ENCODE peak calls at places on chromosomes 4 and X, in seven cellular contexts. K is neuronal stem cell, U is PC-9, F is endothelial cell of umbilical vein, R is GM23248, I is pancreas, N is PC-3. Q is an unnamed sample.
A peak's percentile ranks its signal among the peaks of the same experiment; 100 is the strongest.

GRCh38 chr4:40672528-40673522 is 43.2 kb upstream of the RBM47 start:
- DNase-seq in F (peak; percentile 78), R (peak; percentile 93), I (no peak), N (peak; percentile 83), U (peak; percentile 99), K (peak; percentile 79), Q (peak; percentile 51)

GRCh38 chr4:3875466-3875865 is 109.3 kb downstream of the ADRA2C start:
- DNase-seq in K (no peak), U (no peak), N (no peak), I (no peak), R (no peak), F (no peak), Q (no peak)

GRCh38 chrX:152901816-152902501 is 4.1 kb downstream of the ZNF185 start:
- DNase-seq in U (no peak), N (no peak), K (no peak), I (peak; percentile 48), F (no peak), R (no peak), Q (no peak)

GRCh38 chrX:64976673-64977040 is 407 bp upstream of the ZC4H2 start:
- DNase-seq in R (no peak), U (no peak), N (no peak), I (no peak), K (no peak), F (no peak), Q (no peak)

GRCh38 chr4:8200302-8200975 is 1.3 kb downstream of the SH3TC1 start:
- DNase-seq in K (no peak), U (no peak), R (no peak), N (no peak), I (no peak), F (peak; percentile 62), Q (no peak)

GRCh38 chr4:18105023-18106011 is 83.8 kb upstream of the LCORL start:
- DNase-seq in I (no peak), R (no peak), U (no peak), K (no peak), N (peak; percentile 56), F (peak; percentile 57), Q (no peak)

GRCh38 chr4:184621518-184621917 is 27.7 kb downstream of the CASP3 start:
- DNase-seq in I (no peak), K (no peak), U (no peak), R (no peak), F (no peak), N (no peak), Q (no peak)

GRCh38 chrX:154349359-154349935 is 25.0 kb downstream of the FLNA start:
- DNase-seq in K (no peak), R (peak; percentile 1), N (no peak), U (no peak), I (no peak), F (no peak), Q (peak; percentile 21)

GRCh38 chr4:3287972-3288570 is 4.8 kb upstream of the RGS12 start:
- DNase-seq in R (no peak), K (no peak), F (no peak), I (no peak), U (no peak), N (no peak), Q (no peak)

GRCh38 chr4:171473155-171473554 is 340.0 kb upstream of the GALNTL6 start:
- DNase-seq in I (no peak), K (no peak), F (no peak), R (no peak), U (no peak), N (no peak), Q (no peak)

GRCh38 chrX:63754141-63754859 is 30.7 kb downstream of the ARHGEF9 start:
- DNase-seq in I (peak; percentile 54), K (no peak), U (no peak), R (peak; percentile 59), N (no peak), F (peak; percentile 46), Q (peak; percentile 24)

GRCh38 chrX:1093112-1093511 is 119.3 kb downstream of the CRLF2 start:
- DNase-seq in F (no peak), U (no peak), N (no peak), K (no peak), I (no peak), R (no peak), Q (no peak)

GRCh38 chr4:74624351-74625151 is 169.8 kb downstream of the BTC start:
- DNase-seq in R (peak; percentile 85), I (no peak), N (peak; percentile 91), F (peak; percentile 89), U (peak; percentile 90), K (no peak), Q (no peak)

GRCh38 chr4:74618659-74619058 is 173.7 kb downstream of the AREG start:
- DNase-seq in R (peak; percentile 48), U (peak; percentile 37), K (no peak), I (no peak), F (peak; percentile 80), N (peak; percentile 84), Q (no peak)

GRCh38 chr4:74619931-74620702 is 174.2 kb downstream of the BTC start:
- DNase-seq in R (peak; percentile 33), F (peak; percentile 66), K (no peak), I (no peak), U (no peak), N (peak; percentile 39), Q (no peak)

GRCh38 chr4:74623041-74623440 is 171.3 kb downstream of the BTC start:
- DNase-seq in N (peak; percentile 77), U (no peak), F (peak; percentile 79), K (peak; percentile 8), R (peak; percentile 51), I (no peak), Q (no peak)

GRCh38 chr4:74621616-74622015 is 172.7 kb downstream of the BTC start:
- DNase-seq in U (no peak), N (peak; percentile 58), I (no peak), K (no peak), R (no peak), F (peak; percentile 67), Q (no peak)
- H3K4me1 ChIP-seq in U (peaks cover 28% of the 10 kb centered on the region), N (peaks cover 86% of the 10 kb centered on the region), I (no peaks in the 10 kb centered on the region), K (no peaks in the 10 kb centered on the region), R (peaks cover 35% of the 10 kb centered on the region), F (peaks cover 84% of the 10 kb centered on the region), Q (peaks cover 6% of the 10 kb centered on the region)

GRCh38 chrX:13693341-13693871 is 4.5 kb downstream of the RAB9A start:
- DNase-seq in R (peak; percentile 31), K (no peak), N (no peak), U (peak; percentile 81), I (no peak), F (no peak), Q (no peak)
- H3K4me1 ChIP-seq in R (peaks cover 33% of the 10 kb centered on the region), K (no peaks in the 10 kb centered on the region), N (peaks cover 15% of the 10 kb centered on the region), U (peaks cover 58% of the 10 kb centered on the region), I (peaks cover 7% of the 10 kb centered on the region), F (peaks cover 18% of the 10 kb centered on the region), Q (peaks cover 67% of the 10 kb centered on the region)

GRCh38 chr4:26911254-26911653 is 50.6 kb downstream of the STIM2 start:
- DNase-seq in F (no peak), I (no peak), K (no peak), R (no peak), U (no peak), N (no peak), Q (no peak)

GRCh38 chr4:26909369-26909768 is 48.7 kb downstream of the STIM2 start:
- DNase-seq in K (no peak), R (no peak), N (no peak), I (no peak), F (peak; percentile 14), U (no peak), Q (no peak)

GRCh38 chr4:26907731-26908599 is 47.3 kb downstream of the STIM2 start:
- DNase-seq in R (peak; percentile 11), U (no peak), N (no peak), I (no peak), F (peak; percentile 14), K (no peak), Q (no peak)

GRCh38 chr4:26912810-26913209 is 52.2 kb downstream of the STIM2 start:
- DNase-seq in U (no peak), R (no peak), K (no peak), I (no peak), F (no peak), N (no peak), Q (peak; percentile 12)

GRCh38 chr4:26912069-26912468 is 51.4 kb downstream of the STIM2 start:
- DNase-seq in N (no peak), R (peak; percentile 29), I (no peak), K (no peak), U (no peak), F (no peak), Q (no peak)
- H3K4me1 ChIP-seq in N (no peaks in the 10 kb centered on the region), R (peaks cover 15% of the 10 kb centered on the region), I (peaks cover 5% of the 10 kb centered on the region), K (no peaks in the 10 kb centered on the region), U (no peaks in the 10 kb centered on the region), F (no peaks in the 10 kb centered on the region), Q (peaks cover 52% of the 10 kb centered on the region)

GRCh38 chr4:154595807-154596206 is 5.3 kb upstream of the FGA start:
- DNase-seq in R (no peak), K (no peak), U (peak; percentile 74), I (no peak), F (no peak), N (peak; percentile 75), Q (no peak)

GRCh38 chr4:154590329-154591006 is at the start of gene FGA:
- DNase-seq in U (no peak), F (no peak), K (no peak), R (no peak), N (no peak), I (no peak), Q (no peak)

GRCh38 chr4:154597798-154598774 is 7.5 kb upstream of the FGA start:
- DNase-seq in R (no peak), F (no peak), I (no peak), U (no peak), K (no peak), N (no peak), Q (no peak)

GRCh38 chr4:154591890-154592289 is 1.3 kb upstream of the FGA start:
- DNase-seq in F (no peak), U (no peak), K (no peak), R (no peak), N (no peak), I (no peak), Q (no peak)

DNA sequence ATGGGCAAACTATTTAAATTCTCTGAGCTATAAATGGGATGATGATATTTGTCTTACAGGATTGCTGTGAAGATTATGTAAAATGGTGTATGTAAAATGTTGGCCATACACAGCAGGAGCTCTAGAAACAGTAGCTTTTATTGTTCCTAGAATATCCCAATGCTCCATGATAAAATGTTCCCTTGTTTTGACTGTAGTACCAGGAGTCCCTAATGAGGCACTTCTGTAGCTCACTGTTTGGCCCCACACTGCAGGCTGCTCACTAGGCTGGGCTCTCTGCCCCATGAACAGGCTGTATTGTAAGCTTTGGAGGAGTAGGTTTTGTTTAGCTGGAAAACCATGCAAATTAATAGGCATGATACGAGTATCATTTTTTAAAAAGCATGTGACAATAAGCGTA is 3.3 kb upstream of the FGA start:
- DNase-seq in F (no peak), I (no peak), N (no peak), R (no peak), K (no peak), U (no peak), Q (no peak)
- H3K4me1 ChIP-seq in F (no peaks in the 10 kb centered on the region), I (no peaks in the 10 kb centered on the region), N (peaks cover 15% of the 10 kb centered on the region), R (no peaks in the 10 kb centered on the region), K (no peaks in the 10 kb centered on the region), U (peaks cover 8% of the 10 kb centered on the region), Q (no peaks in the 10 kb centered on the region)

Q was measured in CD8-positive, alpha-beta memory T cell.